ENCODE peak calls at places on chromosomes 4 and X, in ten cellular contexts. C is bronchial epithelial cell, K is heart right ventricle, Q is Caco-2, Y is astrocyte, D is brain microvascular endothelial cell, B is upper lobe of right lung, J is fibroblast of lung, G is body of pancreas, U is tibial artery. H is an unnamed sample.

GRCh38 chr4:112895785-112896184 is 153.7 kb upstream of the ANK2 start:
- DNase-seq in C (peak; percentile 22), K (no peak), Q (no peak), Y (peak; percentile 54), D (no peak), B (no peak), J (peak; percentile 27), G (no peak), U (no peak), H (no peak)

GRCh38 chr4:6377626-6378492 is 94.6 kb downstream of the PPP2R2C start:
- DNase-seq in C (no peak), K (no peak), Q (no peak), Y (no peak), D (no peak), B (no peak), J (no peak), G (no peak), U (no peak), H (peak; percentile 90)

GRCh38 chr4:40214038-40214437 is 17.2 kb downstream of the RHOH start:
- DNase-seq in C (no peak), K (no peak), Q (no peak), Y (no peak), D (no peak), B (no peak), J (no peak), G (no peak), U (no peak), H (no peak)

GRCh38 chr4:7390906-7391636 is 43.7 kb downstream of the PSAPL1 start:
- DNase-seq in C (no peak), K (no peak), Q (no peak), Y (no peak), D (no peak), B (no peak), J (no peak), G (peak; percentile 2), U (peak; percentile 15), H (peak; percentile 35)

GRCh38 chr4:72779256-72779655 is 210.2 kb upstream of the ADAMTS3 start:
- DNase-seq in C (peak; percentile 3), K (no peak), Q (no peak), Y (peak; percentile 91), D (no peak), B (no peak), J (no peak), G (no peak), U (no peak), H (no peak)

GRCh38 chrX:10582215-10582733 is 38.1 kb downstream of the MID1 start:
- DNase-seq in C (peak; percentile 64), K (no peak), Q (no peak), Y (peak; percentile 80), D (peak; percentile 47), B (no peak), J (peak; percentile 34), G (no peak), U (no peak), H (no peak)

GRCh38 chr4:165368567-165368966 is 10.2 kb upstream of the CPE start:
- DNase-seq in C (no peak), K (no peak), Q (no peak), Y (no peak), D (no peak), B (no peak), J (no peak), G (no peak), U (no peak), H (no peak)

GRCh38 chrX:38860106-38861013 is 59.1 kb downstream of the MID1IP1 start:
- DNase-seq in C (no peak), K (no peak), Q (no peak), Y (no peak), D (no peak), B (no peak), J (no peak), G (no peak), U (no peak), H (no peak)

GRCh38 chr4:37522996-37523395 is 163.2 kb downstream of the RELL1 start:
- DNase-seq in C (no peak), K (no peak), Q (no peak), Y (no peak), D (no peak), B (no peak), J (no peak), G (no peak), U (no peak), H (no peak)

GRCh38 chrX:154021131-154021611 is 1.5 kb upstream of the IRAK1 start:
- DNase-seq in C (peak; percentile 15), K (no peak), Q (no peak), Y (peak; percentile 58), D (peak; percentile 39), B (no peak), J (peak; percentile 46), G (no peak), U (no peak), H (peak; percentile 43)

DNA sequence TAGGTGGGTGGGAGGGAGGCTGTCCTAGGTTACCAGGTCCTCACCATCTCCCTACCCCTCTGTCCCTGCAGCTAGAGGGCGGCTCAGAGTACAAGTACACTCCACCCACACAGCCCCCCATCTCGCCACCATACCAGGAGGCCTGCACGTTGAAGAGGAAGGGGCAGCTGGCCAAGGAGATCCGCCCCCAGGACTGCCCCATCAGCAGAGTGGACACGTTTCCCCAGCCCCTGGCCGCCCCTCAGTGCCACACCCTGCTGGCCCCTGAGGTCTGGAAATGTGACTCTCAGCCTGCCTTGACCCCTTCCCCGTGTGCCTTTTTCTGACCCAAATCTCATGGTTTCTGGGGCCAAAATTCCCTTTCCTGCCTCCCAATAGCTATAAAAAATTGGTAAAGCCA is 6.5 kb downstream of the FTSJ1 start:
- DNase-seq in C (no peak), K (no peak), Q (no peak), Y (no peak), D (no peak), B (no peak), J (no peak), G (no peak), U (no peak), H (no peak)
- H3K36me3 ChIP-seq in C (peaks cover 11% of the 10 kb centered on the region), K (peaks cover 50% of the 10 kb centered on the region), Q (no peaks in the 10 kb centered on the region), Y (peaks cover 28% of the 10 kb centered on the region), D (peaks cover 27% of the 10 kb centered on the region), B (peaks cover 11% of the 10 kb centered on the region), J (no peaks in the 10 kb centered on the region), G (no peaks in the 10 kb centered on the region), U (peaks cover 21% of the 10 kb centered on the region), H (peaks cover 9% of the 10 kb centered on the region)

GRCh38 chr4:20251796-20252655 is at the start of gene SLIT2:
- DNase-seq in C (peak; percentile 35), K (peak; percentile 75), Q (peak; percentile 78), Y (peak; percentile 56), D (peak; percentile 78), B (peak; percentile 88), J (peak; percentile 81), G (peak; percentile 83), U (peak; percentile 83), H (peak; percentile 96)
- H3K4me3 ChIP-seq in C (peak within 1 kb of the TSS; percentile 49), K (peak within 1 kb of the TSS; percentile 52), Q (peak within 1 kb of the TSS; percentile 46), Y (peak within 1 kb of the TSS; percentile 74), D (peak within 1 kb of the TSS; percentile 73), B (peak within 1 kb of the TSS; percentile 58), J (peak within 1 kb of the TSS; percentile 46), G (peak within 1 kb of the TSS; percentile 77), U (peak within 1 kb of the TSS; percentile 66), H (peak within 1 kb of the TSS; percentile 68)

GRCh38 chrX:136261316-136261715 is 10.1 kb upstream of the MAP7D3 start:
- DNase-seq in C (peak; percentile 38), K (no peak), Q (no peak), Y (no peak), D (no peak), B (no peak), J (no peak), G (no peak), U (no peak), H (no peak)

GRCh38 chrX:136258951-136259350 is 7.8 kb upstream of the MAP7D3 start:
- DNase-seq in C (no peak), K (no peak), Q (no peak), Y (no peak), D (no peak), B (no peak), J (no peak), G (no peak), U (no peak), H (no peak)

GRCh38 chrX:136262241-136262640 is 11.0 kb upstream of the MAP7D3 start:
- DNase-seq in C (no peak), K (no peak), Q (no peak), Y (no peak), D (no peak), B (no peak), J (peak; percentile 15), G (no peak), U (no peak), H (no peak)

GRCh38 chrX:136259543-136259942 is 8.3 kb upstream of the MAP7D3 start:
- DNase-seq in C (peak; percentile 71), K (no peak), Q (no peak), Y (peak; percentile 76), D (peak; percentile 39), B (no peak), J (peak; percentile 54), G (no peak), U (peak; percentile 24), H (no peak)

GRCh38 chrX:136260801-136261200 is 9.6 kb upstream of the MAP7D3 start:
- DNase-seq in C (peak; percentile 67), K (no peak), Q (no peak), Y (peak; percentile 69), D (peak; percentile 74), B (no peak), J (peak; percentile 78), G (no peak), U (no peak), H (no peak)
- H3K27me3 ChIP-seq in C (no peaks in the 10 kb centered on the region), K (peaks cover 13% of the 10 kb centered on the region), Q (no peaks in the 10 kb centered on the region), Y (no peaks in the 10 kb centered on the region), D (no peaks in the 10 kb centered on the region), B (no peaks in the 10 kb centered on the region), J (no peaks in the 10 kb centered on the region), G (no peaks in the 10 kb centered on the region), U (no peaks in the 10 kb centered on the region), H (no peaks in the 10 kb centered on the region)

GRCh38 chrX:24782011-24782410 is 88.3 kb downstream of the POLA1 start:
- DNase-seq in C (no peak), K (no peak), Q (no peak), Y (no peak), D (no peak), B (no peak), J (no peak), G (no peak), U (no peak), H (no peak)

GRCh38 chrX:24774650-24775049 is 80.9 kb downstream of the POLA1 start:
- DNase-seq in C (peak; percentile 12), K (no peak), Q (no peak), Y (no peak), D (no peak), B (no peak), J (no peak), G (no peak), U (no peak), H (no peak)

GRCh38 chrX:24775891-24776290 is 82.2 kb downstream of the POLA1 start:
- DNase-seq in C (no peak), K (no peak), Q (no peak), Y (no peak), D (no peak), B (no peak), J (no peak), G (no peak), U (no peak), H (no peak)

DNA sequence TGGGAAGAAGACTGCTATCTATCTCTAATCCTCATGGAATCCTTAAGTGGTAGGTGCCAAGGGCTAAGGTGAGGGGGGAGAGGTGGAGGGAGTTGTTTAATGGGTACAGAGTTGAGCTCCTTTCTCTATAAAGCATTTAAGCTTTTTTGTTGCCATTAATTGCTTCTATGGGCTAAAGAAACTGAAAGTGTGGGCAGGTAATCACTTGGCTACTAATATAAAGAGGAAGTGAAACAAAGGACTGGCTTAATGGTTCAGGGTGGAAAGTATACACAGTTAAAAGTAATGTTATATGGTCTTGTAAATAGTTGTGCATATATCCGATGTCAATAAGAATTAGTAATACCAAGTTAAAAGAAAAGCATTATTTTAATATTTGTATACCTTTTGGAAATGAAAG is 83.9 kb downstream of the POLA1 start:
- DNase-seq in C (no peak), K (no peak), Q (no peak), Y (no peak), D (no peak), B (no peak), J (no peak), G (no peak), U (no peak), H (no peak)
- H3K36me3 ChIP-seq in C (no peaks in the 10 kb centered on the region), K (no peaks in the 10 kb centered on the region), Q (no peaks in the 10 kb centered on the region), Y (peaks cover 2% of the 10 kb centered on the region), D (no peaks in the 10 kb centered on the region), B (no peaks in the 10 kb centered on the region), J (no peaks in the 10 kb centered on the region), G (no peaks in the 10 kb centered on the region), U (no peaks in the 10 kb centered on the region), H (no peaks in the 10 kb centered on the region)